ENCODE peak calls at places on chromosome 12, in six cellular contexts. Y is K562, T is HepG2, E is HCT116, K is GM12878, M is H1. J is an unnamed sample.

GRCh38 chr12:2152134-2152533 is 99.3 kb downstream of the CACNA1C start:
- DNase-seq in Y (no peak), T (no peak), E (no peak), K (peak; percentile 75), M (no peak), J (no peak)

GRCh38 chr12:76183459-76184186 is 99.1 kb upstream of the NAP1L1 start:
- DNase-seq in Y (peak; percentile 44), T (peak; percentile 10), E (peak; percentile 46), K (peak; percentile 81), M (no peak), J (no peak)

GRCh38 chr12:68450947-68451260 is 118.7 kb upstream of the MDM1 start:
- DNase-seq in Y (no peak), T (no peak), E (no peak), K (no peak), M (no peak), J (no peak)

GRCh38 chr12:108308432-108308831 is 30.7 kb downstream of the CMKLR1 start:
- DNase-seq in Y (no peak), T (no peak), E (no peak), K (no peak), M (no peak), J (no peak)

GRCh38 chr12:67766370-67766769 is 117.8 kb downstream of the DYRK2 start:
- DNase-seq in Y (no peak), T (no peak), E (no peak), K (no peak), M (no peak), J (no peak)

GRCh38 chr12:119744900-119745606 is 77.1 kb downstream of the PRKAB1 start:
- DNase-seq in Y (no peak), T (no peak), E (no peak), K (no peak), M (no peak), J (no peak)

GRCh38 chr12:53775478-53776145 is 23.8 kb upstream of the CISTR start:
- DNase-seq in Y (no peak), T (no peak), E (no peak), K (no peak), M (no peak), J (no peak)

GRCh38 chr12:69866698-69867097 is 41.7 kb downstream of the MYRFL start:
- DNase-seq in Y (no peak), T (no peak), E (no peak), K (no peak), M (no peak), J (no peak)

GRCh38 chr12:68445836-68446235 is 113.7 kb upstream of the MDM1 start:
- DNase-seq in Y (no peak), T (no peak), E (no peak), K (no peak), M (no peak), J (no peak)

GRCh38 chr12:546920-547845 is 87.4 kb downstream of the B4GALNT3 start:
- DNase-seq in Y (peak; percentile 82), T (peak; percentile 33), E (peak; percentile 34), K (no peak), M (peak; percentile 89), J (peak; percentile 81)

GRCh38 chr12:27899151-27899661 is 73.3 kb downstream of the PTHLH start:
- DNase-seq in Y (no peak), T (peak; percentile 81), E (no peak), K (no peak), M (no peak), J (no peak)

GRCh38 chr12:27905285-27906126 is 67.0 kb downstream of the PTHLH start:
- DNase-seq in Y (no peak), T (no peak), E (no peak), K (no peak), M (no peak), J (no peak)

GRCh38 chr12:27900920-27901879 is 71.3 kb downstream of the PTHLH start:
- DNase-seq in Y (no peak), T (no peak), E (no peak), K (peak; percentile 26), M (no peak), J (no peak)

GRCh38 chr12:27902651-27903050 is 69.9 kb downstream of the PTHLH start:
- DNase-seq in Y (no peak), T (no peak), E (no peak), K (no peak), M (no peak), J (no peak)

GRCh38 chr12:27901959-27902358 is 70.6 kb downstream of the PTHLH start:
- DNase-seq in Y (no peak), T (no peak), E (no peak), K (no peak), M (no peak), J (no peak)
- TF ChIP-seq ATF3 in Y (no peak), T (no peak), E (no peak), K (no peak), M (no peak), J (no peak)

GRCh38 chr12:124461241-124461673 is 106.2 kb downstream of the NCOR2 start:
- DNase-seq in Y (no peak), T (no peak), E (no peak), K (no peak), M (no peak), J (no peak)
- TF ChIP-seq ATF3 in Y (no peak), T (no peak), E (no peak), K (no peak), M (no peak), J (no peak)

GRCh38 chr12:49518914-49519573 is 19.8 kb upstream of the KCNH3 start:
- DNase-seq in Y (no peak), T (no peak), E (no peak), K (no peak), M (no peak), J (no peak)
- TF ChIP-seq ATF3 in Y (no peak), T (no peak), E (peak; percentile 16), K (no peak), M (no peak), J (no peak)

GRCh38 chr12:83199069-83199468 is 512.4 kb downstream of the TMTC2 start:
- DNase-seq in Y (no peak), T (no peak), E (no peak), K (no peak), M (no peak), J (no peak)

GRCh38 chr12:83198291-83198690 is 511.6 kb downstream of the TMTC2 start:
- DNase-seq in Y (no peak), T (no peak), E (no peak), K (no peak), M (no peak), J (no peak)

GRCh38 chr12:83196694-83197350 is 510.1 kb downstream of the TMTC2 start:
- DNase-seq in Y (peak; percentile 26), T (no peak), E (no peak), K (no peak), M (no peak), J (no peak)

DNA sequence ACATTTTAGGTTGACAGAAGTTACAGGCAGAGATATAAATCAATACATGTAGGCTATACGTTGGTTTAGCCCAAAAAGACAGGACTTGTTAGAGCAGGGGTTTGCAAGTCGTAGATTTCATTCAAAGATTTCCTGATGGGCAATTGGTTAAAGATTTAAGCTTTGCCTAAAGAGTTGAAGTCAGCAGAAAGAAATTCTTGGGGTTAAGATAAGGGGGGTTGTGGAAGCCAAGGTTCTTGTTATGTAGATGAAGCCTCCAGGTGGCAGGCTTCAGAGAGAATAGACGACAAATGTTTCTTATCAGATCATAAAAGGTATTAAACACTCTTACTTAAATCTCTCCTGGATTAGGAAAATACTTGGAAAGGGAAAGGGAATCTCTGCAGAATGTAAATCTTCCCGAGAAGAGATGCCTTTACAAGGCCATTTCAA is 510.8 kb downstream of the TMTC2 start:
- DNase-seq in Y (no peak), T (no peak), E (no peak), K (no peak), M (no peak), J (no peak)
- TF ChIP-seq ATF3 in Y (no peak), T (no peak), E (no peak), K (no peak), M (no peak), J (no peak)

GRCh38 chr12:115232455-115233156 is 548.6 kb upstream of the TBX3 start:
- DNase-seq in Y (no peak), T (no peak), E (no peak), K (no peak), M (no peak), J (no peak)
- TF ChIP-seq ATF3 in Y (no peak), T (no peak), E (no peak), K (no peak), M (no peak), J (no peak)

J was measured in WTC11.